ENCODE peak calls at places on chromosomes 1 and 21, in eight cellular contexts. I is GM23248, K is stomach, X is body of pancreas, Z is gastrocnemius medialis, T is fibroblast of lung, P is foreskin keratinocyte, J is A549. E is an unnamed sample.

GRCh38 chr1:222829868-222830267 is 15.0 kb downstream of the DISP1 start:
- DNase-seq in I (peak), K (no peak), X (no peak), Z (no peak), T (peak), P (no peak), J (no peak), E (no peak)

GRCh38 chr1:11156958-11157357 is 32.2 kb upstream of the ANGPTL7 start:
- DNase-seq in I (no peak), K (no peak), X (no peak), Z (no peak), T (no peak), P (no peak), J (no peak), E (no peak)

GRCh38 chr1:228405200-228405978 is 1.2 kb downstream of the TRIM11 start:
- DNase-seq in I (peak), K (no peak), X (no peak), Z (no peak), T (no peak), P (no peak), J (no peak), E (no peak)

GRCh38 chr1:175618559-175618958 is 124.8 kb downstream of the TNR start:
- DNase-seq in I (no peak), K (no peak), X (no peak), Z (no peak), T (no peak), P (no peak), J (no peak), E (no peak)

GRCh38 chr1:42319128-42319851 is 15.7 kb downstream of the FOXJ3 start:
- DNase-seq in I (peak), K (no peak), X (no peak), Z (no peak), T (peak), P (no peak), J (no peak), E (no peak)

GRCh38 chr1:167342846-167343245 is 122.2 kb downstream of the POU2F1 start:
- DNase-seq in I (no peak), K (no peak), X (no peak), Z (no peak), T (no peak), P (no peak), J (peak), E (no peak)

GRCh38 chr1:177710973-177711372 is 258.9 kb downstream of the SEC16B start:
- DNase-seq in I (no peak), K (no peak), X (no peak), Z (no peak), T (no peak), P (no peak), J (no peak), E (no peak)

GRCh38 chr1:224212618-224213037 is 29.6 kb downstream of the DEGS1 start:
- DNase-seq in I (no peak), K (no peak), X (no peak), Z (no peak), T (peak), P (peak), J (no peak), E (no peak)

GRCh38 chr1:202241376-202242079 is 47.9 kb downstream of the LGR6 start:
- DNase-seq in I (no peak), K (peak), X (peak), Z (no peak), T (no peak), P (no peak), J (no peak), E (no peak)

GRCh38 chr1:71589005-71589404 is 508.2 kb upstream of the ZRANB2 start:
- DNase-seq in I (no peak), K (no peak), X (no peak), Z (no peak), T (no peak), P (no peak), J (no peak), E (no peak)

GRCh38 chr21:38847556-38847955 is 41.8 kb downstream of the ETS2 start:
- DNase-seq in I (no peak), K (no peak), X (no peak), Z (no peak), T (peak), P (no peak), J (no peak), E (no peak)

GRCh38 chr1:109802901-109803561 is 39.3 kb upstream of the EPS8L3 start:
- DNase-seq in I (peak), K (peak), X (no peak), Z (no peak), T (no peak), P (no peak), J (no peak), E (no peak)
- H3K27ac ChIP-seq in I (no peak), K (peak), X (no peak), Z (no peak), T (no peak), P (no peak), J (no peak), E (no peak)

DNA sequence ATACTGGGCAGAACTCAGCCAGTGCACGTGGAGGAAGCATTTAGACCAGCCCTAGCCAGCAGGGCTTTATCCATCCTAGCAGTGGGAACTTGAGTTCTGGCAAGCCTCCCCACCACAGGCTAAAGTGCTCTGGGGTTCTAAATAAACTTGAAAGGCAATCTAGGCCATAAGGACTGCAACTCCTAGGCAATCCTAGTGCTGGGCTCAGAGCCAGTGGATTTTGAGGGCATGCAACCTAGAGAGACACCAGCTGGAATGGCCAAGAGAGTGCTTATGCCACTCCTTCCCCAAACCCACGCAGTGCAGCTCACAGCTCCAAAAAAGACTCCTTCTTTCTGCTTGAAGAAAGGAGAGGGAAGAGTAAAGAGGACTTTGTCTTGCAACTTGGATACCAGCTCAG is 70.5 kb upstream of the APOBEC4 start:
- DNase-seq in I (no peak), K (no peak), X (no peak), Z (no peak), T (no peak), P (no peak), J (no peak), E (no peak)
- H3K27ac ChIP-seq in I (no peak), K (no peak), X (no peak), Z (no peak), T (no peak), P (no peak), J (no peak), E (no peak)

GRCh38 chr1:23098463-23099170 is 70.0 kb downstream of the LUZP1 start:
- DNase-seq in I (peak), K (peak), X (peak), Z (peak), T (peak), P (peak), J (peak), E (peak)
- H3K27ac ChIP-seq in I (peak), K (no peak), X (no peak), Z (no peak), T (no peak), P (no peak), J (peak), E (no peak)

DNA sequence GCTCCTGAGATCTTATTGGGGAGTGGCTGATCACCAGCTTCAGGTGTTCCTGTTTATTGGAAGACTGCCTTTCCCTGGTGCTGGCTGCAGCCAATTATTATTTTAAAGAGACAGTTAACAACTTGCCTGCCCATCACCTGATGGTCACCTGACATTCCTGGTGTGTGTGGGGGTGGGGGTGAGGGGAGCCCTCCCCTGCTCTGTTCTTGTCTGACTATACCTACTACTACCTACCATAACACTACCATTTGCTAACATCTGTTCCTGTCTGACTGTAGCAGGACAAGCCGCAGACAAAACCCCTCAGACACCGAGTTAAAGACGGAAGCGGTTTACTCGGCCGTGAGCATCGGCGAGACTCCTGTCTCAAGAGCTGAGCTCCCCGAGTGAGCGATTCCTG is 54.9 kb upstream of the NBPF3 start:
- DNase-seq in I (no peak), K (no peak), X (no peak), Z (no peak), T (no peak), P (no peak), J (no peak), E (no peak)
- H3K27ac ChIP-seq in I (no peak), K (no peak), X (no peak), Z (no peak), T (no peak), P (no peak), J (no peak), E (no peak)

DNA sequence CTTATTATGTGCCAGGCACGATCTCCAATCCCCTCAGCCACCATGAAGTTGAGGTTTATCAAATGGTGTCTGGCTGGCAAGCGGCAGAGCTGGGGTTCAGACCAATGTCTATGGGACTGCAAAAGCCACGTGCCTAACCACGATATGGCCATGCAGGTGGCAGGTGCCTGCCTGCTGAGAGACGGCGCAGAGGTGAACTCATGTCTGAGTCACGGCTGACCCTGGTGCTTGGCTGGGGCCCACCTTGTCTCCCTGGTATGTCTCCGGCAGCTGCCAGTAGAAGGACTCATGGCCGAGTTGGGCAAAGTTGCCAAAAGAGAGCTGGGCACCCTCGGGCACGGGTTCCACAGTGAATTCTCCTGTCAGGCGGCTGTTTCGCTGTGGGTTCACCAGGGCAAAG is 59.9 kb downstream of the LDLRAD2 start:
- DNase-seq in I (no peak), K (no peak), X (no peak), Z (no peak), T (peak), P (peak), J (no peak), E (no peak)
- H3K27ac ChIP-seq in I (no peak), K (no peak), X (no peak), Z (no peak), T (no peak), P (no peak), J (no peak), E (no peak)

GRCh38 chr1:200334661-200335256 is 75.1 kb downstream of the ZNF281 start:
- DNase-seq in I (no peak), K (no peak), X (no peak), Z (no peak), T (no peak), P (peak), J (no peak), E (no peak)

GRCh38 chr1:200336901-200337391 is 72.9 kb downstream of the ZNF281 start:
- DNase-seq in I (no peak), K (no peak), X (no peak), Z (no peak), T (no peak), P (no peak), J (peak), E (no peak)

GRCh38 chr1:200337410-200337809 is 72.4 kb downstream of the ZNF281 start:
- DNase-seq in I (no peak), K (no peak), X (no peak), Z (no peak), T (no peak), P (no peak), J (no peak), E (no peak)

GRCh38 chr1:200337831-200338230 is 72.0 kb downstream of the ZNF281 start:
- DNase-seq in I (no peak), K (no peak), X (no peak), Z (no peak), T (no peak), P (no peak), J (no peak), E (no peak)

DNA sequence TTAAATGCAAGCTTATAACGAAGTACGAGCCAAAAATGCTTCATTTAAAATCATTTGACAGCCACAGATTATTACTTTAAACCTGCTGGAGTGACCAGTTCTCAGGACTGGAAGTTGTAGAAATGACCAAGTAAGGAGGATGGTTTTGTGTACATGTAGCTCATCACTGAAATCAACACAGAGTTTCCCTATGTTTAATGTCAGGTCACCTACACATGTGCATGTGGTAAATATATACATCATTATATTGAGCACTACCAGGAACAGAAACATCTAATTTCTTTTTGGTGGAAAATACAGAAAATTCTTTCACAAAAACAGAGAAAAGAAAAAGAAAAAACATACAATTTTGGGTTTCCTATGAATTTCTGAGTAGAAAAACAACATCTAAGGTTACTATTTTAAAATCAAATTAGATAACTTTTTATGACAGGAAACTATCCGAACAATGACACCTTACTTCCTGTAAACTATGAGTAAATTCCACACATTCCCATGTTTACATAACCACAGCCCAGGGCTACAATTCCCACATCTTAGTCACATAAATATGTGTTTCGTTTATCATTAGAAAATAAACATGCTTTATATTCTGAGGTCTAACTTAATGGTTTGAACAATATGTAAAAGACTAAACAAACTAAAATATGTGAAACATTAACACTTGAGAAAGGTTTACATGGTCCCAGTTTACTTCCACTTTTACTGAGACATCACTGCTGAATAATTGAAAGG is 73.6 kb downstream of the ZNF281 start:
- DNase-seq in I (peak), K (no peak), X (no peak), Z (no peak), T (peak), P (no peak), J (peak), E (no peak)
- H3K27ac ChIP-seq in I (peak), K (no peak), X (no peak), Z (no peak), T (no peak), P (no peak), J (peak), E (no peak)

E was measured in iPS DF 6.9.